ENCODE peak calls at places on chromosomes 1 and 21, in eight cellular contexts. K, M, X, S, D, Y, J and C are unnamed samples.

GRCh38 chr1:61753998-61754508 is 11.8 kb downstream of the PATJ start:
- DNase-seq in K (no peak), M (no peak), X (no peak), S (no peak), D (peak), Y (no peak), J (no peak), C (no peak)

GRCh38 chr1:51622455-51622913 is 5.6 kb downstream of the OSBPL9 start:
- DNase-seq in K (no peak), M (peak), X (peak), S (peak), D (peak), Y (peak), J (no peak), C (peak)

GRCh38 chr1:8523641-8524206 is 205.8 kb downstream of the SLC45A1 start:
- DNase-seq in K (no peak), M (no peak), X (no peak), S (no peak), D (no peak), Y (no peak), J (no peak), C (no peak)

GRCh38 chr1:51850420-51851297 is 27.9 kb downstream of the NRDC start:
- DNase-seq in K (no peak), M (no peak), X (peak), S (no peak), D (no peak), Y (no peak), J (no peak), C (no peak)

GRCh38 chr1:51303751-51304196 is 26.6 kb downstream of the TTC39A start:
- DNase-seq in K (no peak), M (no peak), X (no peak), S (peak), D (no peak), Y (no peak), J (no peak), C (peak)

GRCh38 chr1:184222561-184223157 is 164.2 kb upstream of the C1orf21 start:
- DNase-seq in K (no peak), M (peak), X (peak), S (peak), D (peak), Y (peak), J (no peak), C (no peak)

GRCh38 chr1:219751870-219752269 is 139.0 kb upstream of the ZC3H11B start:
- DNase-seq in K (no peak), M (no peak), X (no peak), S (no peak), D (no peak), Y (no peak), J (no peak), C (no peak)

GRCh38 chr21:15051652-15052554 is 12.9 kb downstream of the NRIP1 start:
- DNase-seq in K (no peak), M (no peak), X (no peak), S (no peak), D (peak), Y (peak), J (no peak), C (peak)

GRCh38 chr21:32599146-32599925 is 12.8 kb downstream of the CFAP298 start:
- DNase-seq in K (no peak), M (no peak), X (peak), S (no peak), D (peak), Y (no peak), J (no peak), C (no peak)